ENCODE peak calls at places on chromosomes 7 and 10, in eight cellular contexts. W is astrocyte of the cerebellum; L is activated T-cell treated with anti-CD3 and anti-CD28 coated beads, Interleukin-2, amount 50 U/mL, for 1 hour; J is Panc1; U is tibial artery; V is GM12892; M is NCI-H1417; Q is HCEC 1CT. P is an unnamed sample.

GRCh38 chr7:29146082-29146706 is at the start of gene CPVL:
- DNase-seq in L (no peak), M (peak), U (peak), W (no peak), Q (no peak), V (no peak), J (no peak), P (no peak)

GRCh38 chr10:13518076-13518692 is 10.6 kb downstream of the BEND7 start:
- DNase-seq in J (peak), U (no peak), L (no peak), W (no peak), M (no peak), Q (no peak), V (no peak), P (no peak)

GRCh38 chr7:84865560-84865959 is 321.3 kb downstream of the SEMA3D start:
- DNase-seq in L (no peak), Q (no peak), J (no peak), M (no peak), U (no peak), V (no peak), W (no peak), P (no peak)

GRCh38 chr10:80609331-80609730 is 71.6 kb downstream of the SH2D4B start:
- DNase-seq in V (no peak), M (no peak), W (no peak), Q (no peak), L (no peak), U (no peak), J (no peak), P (no peak)

GRCh38 chr10:29751686-29752085 is 116.9 kb upstream of the SVIL start:
- DNase-seq in Q (no peak), L (no peak), W (no peak), U (no peak), J (no peak), M (no peak), V (no peak), P (no peak)

GRCh38 chr10:535051-535450 is 154.4 kb downstream of the DIP2C start:
- DNase-seq in W (no peak), M (no peak), J (no peak), V (no peak), Q (no peak), L (no peak), U (peak), P (no peak)

GRCh38 chr10:86260564-86260963 is 106.0 kb downstream of the GRID1 start:
- DNase-seq in U (no peak), V (no peak), W (no peak), L (no peak), M (peak), J (no peak), Q (no peak), P (no peak)

GRCh38 chr7:11006271-11006670 is 32.6 kb downstream of the PHF14 start:
- DNase-seq in V (no peak), W (no peak), M (no peak), L (no peak), U (no peak), J (no peak), Q (no peak), P (no peak)

GRCh38 chr10:556971-557370 is 132.5 kb downstream of the DIP2C start:
- DNase-seq in W (no peak), V (no peak), U (no peak), J (no peak), L (no peak), M (no peak), Q (no peak), P (no peak)

GRCh38 chr7:78194609-78195008 is 396.0 kb downstream of the PHTF2 start:
- DNase-seq in U (no peak), Q (no peak), J (no peak), V (no peak), M (no peak), W (no peak), L (no peak), P (no peak)

GRCh38 chr7:77580762-77581350 is 43.8 kb downstream of the PTPN12 start:
- DNase-seq in J (no peak), U (no peak), W (no peak), V (no peak), L (no peak), M (no peak), Q (no peak), P (no peak)

GRCh38 chr7:152986369-152986768 is 226.8 kb downstream of the ACTR3B start:
- DNase-seq in U (no peak), W (no peak), V (no peak), M (no peak), L (no peak), J (no peak), Q (no peak), P (no peak)

GRCh38 chr7:126696639-126697038 is 556.1 kb downstream of the GRM8 start:
- DNase-seq in U (no peak), M (no peak), L (no peak), V (no peak), W (no peak), J (no peak), Q (no peak), P (no peak)

GRCh38 chr10:7184660-7185366 is 226.0 kb downstream of the SFMBT2 start:
- DNase-seq in U (no peak), M (no peak), V (no peak), L (no peak), W (no peak), J (no peak), Q (no peak), P (no peak)

GRCh38 chr10:97676770-97677581 is 10.1 kb downstream of the AVPI1 start:
- DNase-seq in V (peak), M (peak), L (peak), W (peak), U (no peak), J (peak), Q (peak), P (peak)

GRCh38 chr7:142418316-142418715 is 160.5 kb upstream of the PRSS58 start:
- DNase-seq in U (no peak), Q (no peak), M (no peak), W (no peak), V (no peak), J (no peak), L (no peak), P (no peak)

GRCh38 chr10:124105045-124105444 is 11.6 kb upstream of the CHST15 start:
- DNase-seq in V (no peak), L (no peak), W (no peak), M (no peak), Q (no peak), U (no peak), J (no peak), P (no peak)

GRCh38 chr10:23341004-23341403 is 3.6 kb downstream of the C10orf67 start:
- DNase-seq in W (no peak), U (no peak), M (no peak), Q (peak), L (no peak), V (no peak), J (no peak), P (no peak)

GRCh38 chr7:135147341-135147898 is 452 bp upstream of the TMEM140 start:
- DNase-seq in M (no peak), Q (peak), U (no peak), V (no peak), J (peak), L (no peak), W (no peak), P (no peak)

GRCh38 chr7:460374-461117 is 59.1 kb downstream of the PDGFA start:
- DNase-seq in W (no peak), L (no peak), V (no peak), Q (peak), U (peak), M (no peak), J (no peak), P (no peak)

GRCh38 chr10:115948415-115948814 is 324.6 kb downstream of the GFRA1 start:
- DNase-seq in Q (peak), V (no peak), U (no peak), M (no peak), J (no peak), W (peak), L (no peak), P (no peak)

GRCh38 chr7:47188653-47189315 is 393.1 kb downstream of the TNS3 start:
- DNase-seq in V (no peak), L (no peak), W (no peak), Q (no peak), U (no peak), M (no peak), J (no peak), P (no peak)

GRCh38 chr7:85023066-85023687 is 163.7 kb downstream of the SEMA3D start:
- DNase-seq in W (peak), Q (peak), J (no peak), U (no peak), V (no peak), M (peak), L (no peak), P (no peak)

GRCh38 chr10:44786451-44786850 is 124.7 kb upstream of the TMEM72 start:
- DNase-seq in U (no peak), M (no peak), V (no peak), Q (no peak), W (peak), J (no peak), L (no peak), P (no peak)

GRCh38 chr7:139870406-139870805 is 41.3 kb downstream of the TBXAS1 start:
- DNase-seq in W (no peak), L (no peak), V (no peak), U (no peak), Q (no peak), J (no peak), M (no peak), P (no peak)

GRCh38 chr10:61981460-61981859 is 80.0 kb downstream of the ARID5B start:
- DNase-seq in Q (peak), M (no peak), L (no peak), U (no peak), V (no peak), W (no peak), J (no peak), P (no peak)

GRCh38 chr10:119412831-119413737 is 129.4 kb downstream of the RGS10 start:
- DNase-seq in U (no peak), J (no peak), L (no peak), M (no peak), Q (peak), V (no peak), W (no peak), P (no peak)

GRCh38 chr7:121244120-121244865 is 84.5 kb upstream of the WNT16 start:
- DNase-seq in L (no peak), W (no peak), U (no peak), Q (no peak), J (no peak), M (no peak), V (no peak), P (no peak)

GRCh38 chr10:86755454-86755739 is 1.0 kb upstream of the BMPR1A start:
- DNase-seq in U (no peak), M (no peak), V (no peak), L (no peak), W (no peak), Q (no peak), J (no peak), P (no peak)

GRCh38 chr7:98730331-98730730 is 113.2 kb downstream of the NPTX2 start:
- DNase-seq in W (no peak), V (no peak), L (no peak), U (no peak), J (no peak), M (no peak), Q (no peak), P (no peak)

GRCh38 chr7:29881724-29882123 is 75.4 kb downstream of the WIPF3 start:
- DNase-seq in U (no peak), W (no peak), J (no peak), Q (no peak), M (no peak), V (no peak), L (no peak), P (no peak)

GRCh38 chr10:114631678-114632417 is 26.2 kb downstream of the ABLIM1 start:
- DNase-seq in L (peak), U (no peak), J (no peak), M (peak), W (no peak), Q (no peak), V (peak), P (no peak)

GRCh38 chr7:111329367-111330234 is 232.7 kb downstream of the IMMP2L start:
- DNase-seq in Q (peak), M (no peak), W (no peak), V (no peak), L (no peak), U (no peak), J (no peak), P (no peak)

GRCh38 chr10:68550747-68551411 is 9.3 kb upstream of the TET1 start:
- DNase-seq in V (peak), J (peak), W (peak), L (no peak), M (peak), Q (peak), U (no peak), P (peak)

GRCh38 chr10:87656431-87657072 is 3.1 kb upstream of the PAPSS2 start:
- DNase-seq in Q (peak), L (no peak), W (no peak), U (no peak), V (peak), M (no peak), J (no peak), P (no peak)

GRCh38 chr7:40220421-40220911 is 85.7 kb downstream of the SUGCT start:
- DNase-seq in L (no peak), V (no peak), U (no peak), M (no peak), J (no peak), Q (peak), W (no peak), P (peak)

GRCh38 chr10:78310481-78311080 is 276.9 kb downstream of the RPS24 start:
- DNase-seq in W (no peak), V (no peak), U (no peak), Q (no peak), J (no peak), M (no peak), L (no peak), P (no peak)

GRCh38 chr10:408223-408622 is 273.0 kb downstream of the ZMYND11 start:
- DNase-seq in W (peak), M (no peak), L (no peak), J (no peak), U (no peak), Q (no peak), V (no peak), P (no peak)